ENCODE peak calls at places on chromosomes 4 and X, in eight cellular contexts. J, S, B, W, X, Y, C and Z are unnamed samples.

GRCh38 chr4:145099653-145100052 is 1.5 kb downstream of the ABCE1 start:
- DNase-seq in J (no peak), S (no peak), B (no peak), W (no peak), X (peak; percentile 9), Y (peak; percentile 23), C (no peak), Z (peak; percentile 42)

GRCh38 chr4:142953171-142953570 is 107.1 kb upstream of the INPP4B start:
- DNase-seq in J (no peak), S (no peak), B (no peak), W (no peak), X (no peak), Y (no peak), C (no peak), Z (no peak)

GRCh38 chr4:3689576-3690551 is 76.3 kb upstream of the ADRA2C start:
- DNase-seq in J (no peak), S (no peak), B (no peak), W (no peak), X (no peak), Y (no peak), C (no peak), Z (no peak)

GRCh38 chr4:127240721-127241120 is 392.0 kb upstream of the INTU start:
- DNase-seq in J (no peak), S (no peak), B (peak; percentile 61), W (no peak), X (peak; percentile 36), Y (peak; percentile 4), C (no peak), Z (no peak)

GRCh38 chr4:5751073-5751917 is 40.3 kb downstream of the EVC start:
- DNase-seq in J (no peak), S (no peak), B (peak; percentile 98), W (no peak), X (peak; percentile 96), Y (peak; percentile 71), C (peak; percentile 84), Z (peak; percentile 96)

GRCh38 chr4:113899260-113900177 is 79.9 kb downstream of the ARSJ start:
- DNase-seq in J (no peak), S (no peak), B (no peak), W (no peak), X (no peak), Y (no peak), C (no peak), Z (no peak)

GRCh38 chrX:155747520-155747919 is 133.6 kb upstream of the VAMP7 start:
- DNase-seq in J (peak; percentile 19), S (no peak), B (peak; percentile 1), W (peak; percentile 20), X (no peak), Y (no peak), C (no peak), Z (peak; percentile 22)

GRCh38 chrX:100447563-100448397 is 37.7 kb upstream of the PCDH19 start:
- DNase-seq in J (peak; percentile 36), S (no peak), B (peak; percentile 29), W (peak; percentile 29), X (peak; percentile 11), Y (peak; percentile 11), C (peak; percentile 40), Z (peak; percentile 26)

GRCh38 chr4:163330828-163331628 is 1.4 kb downstream of the NPY1R start:
- DNase-seq in J (no peak), S (no peak), B (no peak), W (no peak), X (no peak), Y (no peak), C (no peak), Z (no peak)

GRCh38 chr4:125101706-125102105 is 213.0 kb upstream of the FAT4 start:
- DNase-seq in J (no peak), S (no peak), B (peak; percentile 9), W (no peak), X (no peak), Y (peak; percentile 54), C (no peak), Z (peak; percentile 24)

GRCh38 chrX:24494544-24495113 is 29.5 kb downstream of the PDK3 start:
- DNase-seq in J (no peak), S (no peak), B (peak; percentile 72), W (no peak), X (peak; percentile 73), Y (peak; percentile 65), C (peak; percentile 58), Z (peak; percentile 76)

GRCh38 chr4:53169695-53170617 is 195.9 kb downstream of the SCFD2 start:
- DNase-seq in J (no peak), S (no peak), B (no peak), W (no peak), X (no peak), Y (no peak), C (no peak), Z (no peak)

GRCh38 chr4:86223472-86223871 is 136.4 kb downstream of the MAPK10 start:
- DNase-seq in J (no peak), S (no peak), B (peak; percentile 63), W (no peak), X (peak; percentile 53), Y (peak; percentile 57), C (peak; percentile 54), Z (peak; percentile 64)

GRCh38 chr4:112381996-112382692 is 85.0 kb downstream of the ALPK1 start:
- DNase-seq in J (no peak), S (no peak), B (no peak), W (no peak), X (no peak), Y (no peak), C (no peak), Z (no peak)

GRCh38 chr4:54802336-54802735 is 144.6 kb downstream of the KIT start:
- DNase-seq in J (no peak), S (no peak), B (peak; percentile 22), W (no peak), X (peak; percentile 21), Y (no peak), C (no peak), Z (peak; percentile 29)

GRCh38 chr4:7186081-7186480 is 6.3 kb upstream of the SORCS2 start:
- DNase-seq in J (no peak), S (peak; percentile 36), B (no peak), W (no peak), X (no peak), Y (no peak), C (no peak), Z (no peak)

GRCh38 chrX:101682723-101683122 is 23.1 kb upstream of the ARMCX2 start:
- DNase-seq in J (no peak), S (no peak), B (peak; percentile 47), W (no peak), X (peak; percentile 1), Y (no peak), C (peak; percentile 19), Z (no peak)

GRCh38 chrX:101691823-101692222 is 32.2 kb upstream of the ARMCX2 start:
- DNase-seq in J (no peak), S (no peak), B (no peak), W (no peak), X (no peak), Y (no peak), C (no peak), Z (no peak)

GRCh38 chrX:101685923-101686322 is 26.3 kb upstream of the ARMCX2 start:
- DNase-seq in J (no peak), S (no peak), B (no peak), W (no peak), X (no peak), Y (no peak), C (no peak), Z (no peak)

DNA sequence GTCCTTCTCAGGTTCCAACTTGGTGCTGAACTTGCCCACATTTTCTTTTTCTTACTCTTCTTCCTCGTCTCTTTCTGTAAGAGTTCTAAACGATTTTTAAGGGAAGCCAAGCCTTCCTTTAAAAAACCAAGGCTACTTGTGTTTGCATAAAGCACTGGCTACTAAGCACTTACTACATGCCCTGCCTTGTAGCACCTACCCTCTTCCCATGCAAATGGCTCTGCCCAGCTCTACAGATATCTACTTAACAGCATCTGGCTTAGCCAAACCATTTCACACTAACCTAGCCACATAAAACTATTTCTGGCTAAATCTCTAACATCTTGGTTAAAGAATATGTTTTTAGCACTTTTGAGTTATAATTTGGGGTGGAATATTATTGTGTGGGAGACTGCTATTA is 26.9 kb upstream of the ARMCX2 start:
- DNase-seq in J (no peak), S (no peak), B (no peak), W (no peak), X (no peak), Y (no peak), C (no peak), Z (no peak)
- H3K4me3 ChIP-seq in J (no peak overlapping the region), S (no peak overlapping the region), B (no peak overlapping the region), W (no peak overlapping the region), X (no peak overlapping the region), Y (no peak overlapping the region), C (no peak overlapping the region), Z (no peak overlapping the region)

GRCh38 chr4:98506462-98507132 is 151.8 kb downstream of the TSPAN5 start:
- DNase-seq in J (no peak), S (no peak), B (no peak), W (no peak), X (no peak), Y (no peak), C (no peak), Z (no peak)
- TF ChIP-seq CTCF in J (no peak), S (no peak), B (peak; percentile 39), W (no peak), X (peak; percentile 4), Y (peak; percentile 7), C (peak; percentile 54), Z (peak; percentile 17)

DNA sequence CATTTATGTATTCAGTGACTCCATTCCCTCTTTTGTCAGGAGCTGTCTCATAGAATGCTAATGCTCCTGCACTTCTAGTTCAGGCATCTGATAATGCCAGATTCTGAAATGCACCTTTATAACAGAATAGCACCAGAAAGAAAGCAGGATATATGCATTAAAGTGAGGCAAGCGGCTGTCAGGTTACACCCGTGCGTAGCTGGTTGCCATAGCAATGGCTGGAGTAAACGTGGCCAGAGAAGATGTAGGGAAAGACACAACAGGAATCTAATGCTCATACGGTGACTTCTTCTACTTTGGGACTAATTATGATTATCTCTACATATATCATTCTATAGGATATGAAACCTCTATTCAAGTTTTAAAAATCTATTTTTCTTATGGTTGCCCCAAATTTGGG is 5.9 kb downstream of the EMCN start:
- DNase-seq in J (no peak), S (no peak), B (no peak), W (no peak), X (no peak), Y (no peak), C (no peak), Z (no peak)
- H3K4me3 ChIP-seq in J (no peak overlapping the region), S (no peak overlapping the region), B (no peak overlapping the region), W (no peak overlapping the region), X (no peak overlapping the region), Y (no peak overlapping the region), C (no peak overlapping the region), Z (no peak overlapping the region)

DNA sequence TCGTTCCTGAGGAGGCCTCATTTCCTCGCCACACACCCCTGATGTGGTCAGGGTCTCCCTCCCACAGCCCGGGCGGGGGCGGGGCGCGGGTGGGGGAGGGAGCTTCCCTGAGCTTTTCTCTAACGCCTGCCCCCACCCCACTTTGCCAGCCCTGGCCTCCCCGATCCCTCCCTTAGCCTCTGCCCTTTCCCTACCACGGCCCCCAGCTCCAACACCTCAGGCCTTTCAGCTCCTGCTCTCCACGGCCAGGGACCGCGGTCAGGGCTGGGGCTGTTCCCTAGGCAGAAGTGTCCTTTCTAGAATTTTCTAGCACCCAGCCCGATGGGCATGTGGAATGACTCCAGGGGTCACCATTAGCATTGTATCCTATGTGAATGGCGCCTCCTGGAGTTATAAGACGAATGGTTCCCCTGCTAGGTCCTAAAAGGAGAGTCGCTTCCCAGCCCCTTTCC is 201.3 kb upstream of the BCOR start:
- DNase-seq in J (no peak), S (no peak), B (no peak), W (no peak), X (peak; percentile 5), Y (peak; percentile 21), C (no peak), Z (peak; percentile 27)
- TF ChIP-seq CTCF in J (no peak), S (no peak), B (no peak), W (no peak), X (no peak), Y (peak; percentile 29), C (peak; percentile 48), Z (no peak)